ENCODE peak calls at places on chromosome 22, in nine cellular contexts. K is body of pancreas; D is hepatocyte; P is CD8-positive, alpha-beta T cell; I is cardiac muscle cell; N is heart left ventricle; E is endodermal cell; Y is astrocyte of the spinal cord; W is choroid plexus epithelial cell. A is an unnamed sample.

GRCh38 chr22:26777402-26777801 is 120.0 kb downstream of the MIAT start:
- DNase-seq in K (no peak), D (no peak), E (peak; percentile 58), I (peak; percentile 25), N (no peak), P (no peak), W (no peak), Y (no peak), A (no peak)

GRCh38 chr22:23306438-23306921 is 126.2 kb downstream of the BCR start:
- DNase-seq in D (no peak), W (peak; percentile 86), Y (peak; percentile 30), N (peak; percentile 63), I (peak; percentile 86), E (no peak), P (no peak), K (no peak), A (peak; percentile 95)

GRCh38 chr22:49179886-49180682 is 647.6 kb downstream of the BRD1 start:
- DNase-seq in Y (no peak), W (no peak), E (no peak), P (no peak), D (no peak), K (no peak), I (no peak), N (peak; percentile 47), A (no peak)

GRCh38 chr22:44182591-44183588 is 2.2 kb downstream of the PARVG start:
- DNase-seq in W (no peak), E (no peak), I (no peak), D (no peak), Y (no peak), K (no peak), N (peak; percentile 83), P (no peak), A (no peak)

GRCh38 chr22:23212061-23213030 is 32.0 kb downstream of the BCR start:
- DNase-seq in E (no peak), Y (no peak), P (no peak), I (no peak), D (no peak), K (no peak), W (no peak), N (no peak), A (no peak)

GRCh38 chr22:31501738-31502137 is 5.4 kb downstream of the SFI1 start:
- DNase-seq in W (no peak), N (no peak), Y (no peak), E (no peak), I (no peak), P (no peak), K (no peak), D (no peak), A (no peak)

GRCh38 chr22:47200273-47201051 is 438.0 kb downstream of the TBC1D22A start:
- DNase-seq in E (peak; percentile 35), Y (no peak), K (peak; percentile 49), N (peak; percentile 46), I (peak; percentile 19), W (peak; percentile 11), P (no peak), D (no peak), A (peak; percentile 32)

GRCh38 chr22:49601614-49602321 is 225.9 kb downstream of the BRD1 start:
- DNase-seq in K (peak; percentile 6), E (peak; percentile 36), N (no peak), I (no peak), P (no peak), D (no peak), Y (no peak), W (no peak), A (no peak)

GRCh38 chr22:39522567-39523300 is 2.4 kb downstream of the ATF4 start:
- DNase-seq in D (no peak), P (no peak), W (peak; percentile 67), Y (peak; percentile 57), K (peak; percentile 71), I (peak; percentile 72), N (no peak), E (no peak), A (peak; percentile 71)

GRCh38 chr22:25382762-25383161 is 163.3 kb downstream of the CRYBB2 start:
- DNase-seq in I (no peak), E (no peak), Y (no peak), W (no peak), P (no peak), N (no peak), D (no peak), K (no peak), A (no peak)

GRCh38 chr22:27348634-27349033 is 452.9 kb downstream of the MN1 start:
- DNase-seq in D (no peak), W (peak; percentile 38), I (peak; percentile 57), K (peak; percentile 35), E (no peak), N (no peak), P (no peak), Y (no peak), A (peak; percentile 53)

GRCh38 chr22:24407278-24407665 is 20.1 kb upstream of the ADORA2A start:
- DNase-seq in K (no peak), D (no peak), Y (no peak), P (no peak), E (no peak), N (peak; percentile 63), I (no peak), W (peak; percentile 61), A (no peak)

GRCh38 chr22:47163876-47164513 is 401.5 kb downstream of the TBC1D22A start:
- DNase-seq in I (no peak), P (no peak), K (peak; percentile 9), E (peak; percentile 28), W (no peak), N (peak; percentile 47), Y (no peak), D (no peak), A (no peak)

GRCh38 chr22:31526275-31526674 is 29.9 kb downstream of the SFI1 start:
- DNase-seq in E (no peak), N (no peak), Y (no peak), P (no peak), I (no peak), D (no peak), W (no peak), K (no peak), A (no peak)

GRCh38 chr22:37491559-37492427 is 5.6 kb upstream of the MFNG start:
- DNase-seq in N (no peak), I (no peak), K (no peak), D (no peak), E (no peak), Y (no peak), W (no peak), P (no peak), A (no peak)

GRCh38 chr22:38016182-38017078 is 32.1 kb upstream of the SOX10 start:
- DNase-seq in P (no peak), D (no peak), Y (no peak), N (no peak), K (peak; percentile 80), W (peak; percentile 34), I (peak; percentile 80), E (peak; percentile 70), A (peak; percentile 78)

GRCh38 chr22:32337015-32337414 is 20.7 kb upstream of the RFPL3 start:
- DNase-seq in P (no peak), I (no peak), K (no peak), Y (no peak), E (no peak), N (no peak), D (no peak), W (no peak), A (no peak)

GRCh38 chr22:49517721-49518120 is 310.0 kb downstream of the BRD1 start:
- DNase-seq in E (no peak), I (no peak), K (no peak), P (no peak), Y (no peak), N (no peak), W (no peak), D (no peak), A (no peak)

GRCh38 chr22:21941921-21942320 is 10.7 kb downstream of the PPM1F start:
- DNase-seq in K (no peak), Y (no peak), D (no peak), E (no peak), I (no peak), P (no peak), N (no peak), W (no peak), A (no peak)

GRCh38 chr22:35231585-35232084 is 25.7 kb upstream of the HMGXB4 start:
- DNase-seq in K (peak; percentile 80), N (no peak), W (peak; percentile 81), I (peak; percentile 76), Y (peak; percentile 65), P (peak; percentile 31), D (peak; percentile 88), E (peak; percentile 93), A (peak; percentile 77)
- TF ChIP-seq CTCF in K (peak; percentile 96), N (peak; percentile 86), W (peak; percentile 96), I (peak; percentile 98), Y (peak; percentile 98), P (peak; percentile 86), D (peak; percentile 92), E (peak; percentile 99), A (peak; percentile 98)

GRCh38 chr22:42367980-42368378 is 64.2 kb downstream of the NFAM1 start:
- DNase-seq in I (no peak), P (no peak), E (no peak), Y (no peak), D (no peak), N (no peak), W (no peak), K (peak; percentile 46), A (no peak)
- H3K4me3 ChIP-seq in I (peak overlapping the region; percentile 47), P (peak overlapping the region; percentile 86), E (peak overlapping the region; percentile 83), Y (no peak overlapping the region), D (peak overlapping the region; percentile 38), N (peak overlapping the region; percentile 64), W (no peak overlapping the region), K (no peak overlapping the region), A (no peak overlapping the region)

GRCh38 chr22:30298005-30298701 is 8.8 kb upstream of the CASTOR1 start:
- DNase-seq in P (no peak), Y (no peak), D (peak; percentile 58), K (peak; percentile 60), W (no peak), E (no peak), I (no peak), N (no peak), A (no peak)
- TF ChIP-seq CTCF in P (no peak), Y (no peak), D (no peak), K (no peak), W (no peak), E (no peak), I (no peak), N (no peak), A (no peak)

GRCh38 chr22:36359172-36359973 is 28.4 kb downstream of the MYH9 start:
- DNase-seq in N (no peak), D (no peak), E (no peak), P (no peak), Y (no peak), I (no peak), W (no peak), K (no peak), A (no peak)

GRCh38 chr22:36360871-36361383 is 26.8 kb downstream of the MYH9 start:
- DNase-seq in N (no peak), E (peak; percentile 75), K (no peak), W (peak; percentile 67), Y (no peak), I (peak; percentile 55), P (no peak), D (peak; percentile 66), A (no peak)

GRCh38 chr22:36358533-36359171 is 29.1 kb downstream of the MYH9 start:
- DNase-seq in N (no peak), K (no peak), P (no peak), W (peak; percentile 44), E (no peak), D (no peak), Y (no peak), I (no peak), A (no peak)

GRCh38 chr22:36362077-36362476 is 25.7 kb downstream of the MYH9 start:
- DNase-seq in P (no peak), W (no peak), K (no peak), N (no peak), Y (no peak), D (no peak), I (no peak), E (no peak), A (no peak)

GRCh38 chr22:36360011-36360410 is 27.8 kb downstream of the MYH9 start:
- DNase-seq in P (no peak), N (no peak), K (no peak), Y (no peak), I (no peak), D (no peak), W (peak; percentile 44), E (no peak), A (no peak)
- H3K4me3 ChIP-seq in P (no peak overlapping the region), N (no peak overlapping the region), K (no peak overlapping the region), Y (no peak overlapping the region), I (no peak overlapping the region), D (no peak overlapping the region), W (no peak overlapping the region), E (no peak overlapping the region), A (no peak overlapping the region)

A was measured in fibroblast of pulmonary artery.